ENCODE peak calls at places on chromosomes 13 and 19, in four cellular contexts. One of them, this sample, is unnamed.

GRCh38 chr13:106520205-106521004 is 15.1 kb downstream of the EFNB2 start:
- DNase-seq in SK-N-SH: no peak
- DNase-seq in HepG2: no peak
- DNase-seq in K562: no peak
- DNase-seq in this sample: no peak

GRCh38 chr19:2587001-2587719 is 111.2 kb downstream of the GADD45B start:
- DNase-seq in SK-N-SH: no peak
- DNase-seq in HepG2: no peak
- DNase-seq in K562: no peak
- DNase-seq in this sample: no peak

GRCh38 chr13:39768962-39769361 is 113.5 kb downstream of the COG6 start:
- DNase-seq in SK-N-SH: no peak
- DNase-seq in HepG2: no peak
- DNase-seq in K562: no peak
- DNase-seq in this sample: no peak

GRCh38 chr13:32639502-32640105 is 53.4 kb downstream of the PDS5B start:
- DNase-seq in SK-N-SH: peak
- DNase-seq in HepG2: peak
- DNase-seq in K562: peak
- DNase-seq in this sample: peak

GRCh38 chr13:69857188-69857821 is 250.3 kb upstream of the ATXN8OS start:
- DNase-seq in SK-N-SH: peak
- DNase-seq in HepG2: peak
- DNase-seq in K562: peak
- DNase-seq in this sample: peak

GRCh38 chr13:83853771-83854170 is 28.5 kb downstream of the SLITRK1 start:
- DNase-seq in SK-N-SH: no peak
- DNase-seq in HepG2: no peak
- DNase-seq in K562: no peak
- DNase-seq in this sample: no peak

GRCh38 chr13:54989418-54989817 is 1960.8 kb downstream of the OLFM4 start:
- DNase-seq in SK-N-SH: no peak
- DNase-seq in HepG2: no peak
- DNase-seq in K562: no peak
- DNase-seq in this sample: no peak

GRCh38 chr13:90084684-90085290 is 1262.7 kb upstream of the MIR17HG start:
- DNase-seq in SK-N-SH: no peak
- DNase-seq in HepG2: no peak
- DNase-seq in K562: no peak
- DNase-seq in this sample: no peak

GRCh38 chr13:94343243-94343585 is 136.3 kb downstream of the DCT start:
- DNase-seq in SK-N-SH: no peak
- DNase-seq in HepG2: no peak
- DNase-seq in K562: no peak
- DNase-seq in this sample: no peak

GRCh38 chr19:4984448-4984990 is 15.6 kb downstream of the KDM4B start:
- DNase-seq in SK-N-SH: peak
- DNase-seq in HepG2: no peak
- DNase-seq in K562: no peak
- DNase-seq in this sample: no peak

GRCh38 chr13:110262944-110263343 is 44.0 kb downstream of the COL4A1 start:
- DNase-seq in SK-N-SH: no peak
- DNase-seq in HepG2: no peak
- DNase-seq in K562: no peak
- DNase-seq in this sample: no peak

GRCh38 chr13:37985281-37985680 is 115.7 kb upstream of the TRPC4 start:
- DNase-seq in SK-N-SH: no peak
- DNase-seq in HepG2: no peak
- DNase-seq in K562: no peak
- DNase-seq in this sample: no peak

GRCh38 chr19:31350033-31350692 is 927 bp upstream of the TSHZ3 start:
- DNase-seq in SK-N-SH: peak
- DNase-seq in HepG2: no peak
- DNase-seq in K562: peak
- DNase-seq in this sample: no peak

GRCh38 chr19:55220525-55220924 is 8.0 kb downstream of the TMEM86B start:
- DNase-seq in SK-N-SH: no peak
- DNase-seq in HepG2: no peak
- DNase-seq in K562: no peak
- DNase-seq in this sample: no peak

GRCh38 chr13:91346848-91347211 is 657 bp upstream of the MIR17HG start:
- DNase-seq in SK-N-SH: peak
- DNase-seq in HepG2: no peak
- DNase-seq in K562: peak
- DNase-seq in this sample: peak

GRCh38 chr19:44824758-44825157 is 15.9 kb downstream of the BCAM start:
- DNase-seq in SK-N-SH: no peak
- DNase-seq in HepG2: no peak
- DNase-seq in K562: no peak
- DNase-seq in this sample: no peak

GRCh38 chr19:54606891-54607781 is 13.7 kb downstream of the LILRA1 start:
- DNase-seq in SK-N-SH: no peak
- DNase-seq in HepG2: no peak
- DNase-seq in K562: no peak
- DNase-seq in this sample: peak

GRCh38 chr13:23621316-23621645 is 51.1 kb downstream of the TNFRSF19 start:
- DNase-seq in SK-N-SH: no peak
- DNase-seq in HepG2: peak
- DNase-seq in K562: no peak
- DNase-seq in this sample: no peak

GRCh38 chr19:10334340-10335148 is 1.2 kb upstream of the RAVER1 start:
- DNase-seq in SK-N-SH: peak
- DNase-seq in HepG2: peak
- DNase-seq in K562: peak
- DNase-seq in this sample: no peak
- TF ChIP-seq NFIC in SK-N-SH: no peak
- TF ChIP-seq NFIC in HepG2: no peak
- TF ChIP-seq NFIC in K562: peak
- TF ChIP-seq NFIC in this sample: no peak

DNA sequence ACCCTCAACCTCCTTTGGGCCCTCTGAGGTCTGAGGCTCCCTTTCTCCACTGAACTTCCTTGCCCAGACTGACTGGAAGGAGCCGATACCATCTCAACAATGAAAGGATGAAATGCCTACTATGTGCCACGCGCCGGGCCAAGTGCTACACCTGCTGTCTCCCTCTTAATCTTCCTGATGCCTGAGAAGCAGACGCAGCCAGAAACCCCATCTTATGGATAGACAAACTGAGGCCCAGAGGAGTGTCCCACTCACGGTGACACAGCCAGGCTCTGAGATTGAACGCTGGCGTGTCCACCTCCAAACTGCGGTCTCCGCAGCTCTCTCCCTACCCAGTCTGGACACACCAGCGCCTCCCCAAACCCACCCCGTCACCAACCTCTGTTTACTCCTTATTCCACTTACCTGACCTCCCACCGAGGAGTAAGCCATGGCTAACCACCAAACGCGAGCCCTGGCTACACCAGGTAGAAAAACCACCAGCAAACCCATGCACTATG is 20.9 kb downstream of the MLLT1 start:
- DNase-seq in SK-N-SH: no peak
- DNase-seq in HepG2: no peak
- DNase-seq in K562: no peak
- DNase-seq in this sample: no peak
- TF ChIP-seq NFIC in SK-N-SH: no peak
- TF ChIP-seq NFIC in HepG2: no peak
- TF ChIP-seq NFIC in K562: no peak
- TF ChIP-seq NFIC in this sample: no peak

GRCh38 chr19:6556480-6556879 is 25.7 kb downstream of the TNFSF9 start:
- DNase-seq in SK-N-SH: no peak
- DNase-seq in HepG2: no peak
- DNase-seq in K562: no peak
- DNase-seq in this sample: peak
- TF ChIP-seq NFIC in SK-N-SH: no peak
- TF ChIP-seq NFIC in HepG2: no peak
- TF ChIP-seq NFIC in K562: no peak
- TF ChIP-seq NFIC in this sample: peak

GRCh38 chr19:12788025-12788681 is 3.1 kb upstream of the JUNB start:
- DNase-seq in SK-N-SH: peak
- DNase-seq in HepG2: no peak
- DNase-seq in K562: no peak
- DNase-seq in this sample: no peak

GRCh38 chr19:12789098-12789903 is 2.0 kb upstream of the JUNB start:
- DNase-seq in SK-N-SH: no peak
- DNase-seq in HepG2: no peak
- DNase-seq in K562: no peak
- DNase-seq in this sample: no peak

GRCh38 chr19:12787458-12787857 is 3.8 kb upstream of the JUNB start:
- DNase-seq in SK-N-SH: no peak
- DNase-seq in HepG2: no peak
- DNase-seq in K562: no peak
- DNase-seq in this sample: no peak

GRCh38 chr19:12789904-12790619 is 1.2 kb upstream of the JUNB start:
- DNase-seq in SK-N-SH: peak
- DNase-seq in HepG2: peak
- DNase-seq in K562: peak
- DNase-seq in this sample: peak

GRCh38 chr19:12788682-12789097 is 2.6 kb upstream of the JUNB start:
- DNase-seq in SK-N-SH: peak
- DNase-seq in HepG2: peak
- DNase-seq in K562: no peak
- DNase-seq in this sample: peak
- TF ChIP-seq NFIC in SK-N-SH: peak
- TF ChIP-seq NFIC in HepG2: no peak
- TF ChIP-seq NFIC in K562: peak
- TF ChIP-seq NFIC in this sample: no peak